ENCODE peak calls at places on chromosomes 6 and 20, in five cellular contexts. B is Panc1; Q is A172; J is stimulated activated naive CD8-positive, alpha-beta T cell treated with anti-CD3 and anti-CD28 coated beads, Interleukin-15, Interleukin-2, amounts not matched to agents 100 U/mL and 50 U/mL, for 24 hours; P is cardiac fibroblast. T is an unnamed sample.

GRCh38 chr6:48092550-48093217 is 18.3 kb downstream of the PTCHD4 start:
- DNase-seq in B (no peak), Q (no peak), J (no peak), P (no peak), T (no peak)

GRCh38 chr20:1331801-1332453 is 3.0 kb upstream of the SDCBP2 start:
- DNase-seq in B (no peak), Q (no peak), J (no peak), P (no peak), T (no peak)

GRCh38 chr20:63122626-63123025 is 93.3 kb downstream of the YTHDF1 start:
- DNase-seq in B (no peak), Q (no peak), J (no peak), P (no peak), T (no peak)

GRCh38 chr6:108556864-108557493 is 3.7 kb upstream of the FOXO3 start:
- DNase-seq in B (no peak), Q (no peak), J (no peak), P (no peak), T (no peak)

GRCh38 chr6:1645466-1646185 is 35.9 kb downstream of the FOXC1 start:
- DNase-seq in B (no peak), Q (no peak), J (no peak), P (no peak), T (no peak)

GRCh38 chr6:129207832-129208231 is 324.9 kb downstream of the LAMA2 start:
- DNase-seq in B (no peak), Q (no peak), J (no peak), P (no peak), T (no peak)

GRCh38 chr6:82073484-82073883 is 174.1 kb downstream of the IBTK start:
- DNase-seq in B (no peak), Q (no peak), J (no peak), P (no peak), T (no peak)

GRCh38 chr6:148885154-148885870 is 138.5 kb downstream of the UST start:
- DNase-seq in B (no peak), Q (peak), J (no peak), P (no peak), T (no peak)

GRCh38 chr20:37992802-37993538 is 40.3 kb downstream of the TTI1 start:
- DNase-seq in B (no peak), Q (peak), J (peak), P (peak), T (no peak)

GRCh38 chr6:136073216-136073615 is 176.9 kb downstream of the MTFR2 start:
- DNase-seq in B (no peak), Q (no peak), J (no peak), P (peak), T (no peak)

GRCh38 chr6:34239893-34240292 is 3.2 kb downstream of the HMGA1 start:
- DNase-seq in B (no peak), Q (no peak), J (no peak), P (no peak), T (no peak)

T was measured in glomerular endothelial cell.